ENCODE peak calls at places on chromosomes 3 and 15, in four cellular contexts. S is IMR-90, Z is lung, L is caudate nucleus. Q is an unnamed sample.

GRCh38 chr3:52428151-52429005 is 16.5 kb downstream of the SEMA3G start:
- DNase-seq in S (peak; percentile 83), Z (peak; percentile 66), L (no peak), Q (peak; percentile 72)

GRCh38 chr3:90184861-90185260 is 1077.4 kb downstream of the EPHA3 start:
- DNase-seq in S (peak; percentile 8), Z (no peak), L (no peak), Q (no peak)

GRCh38 chr15:93467327-93467726 is 378.3 kb upstream of the RGMA start:
- DNase-seq in S (no peak), Z (peak; percentile 49), L (no peak), Q (peak; percentile 17)

GRCh38 chr15:62625421-62626033 is 417.0 kb upstream of the TPM1 start:
- DNase-seq in S (peak; percentile 32), Z (no peak), L (no peak), Q (no peak)

GRCh38 chr3:23567917-23568316 is 237.8 kb upstream of the UBE2E1 start:
- DNase-seq in S (peak; percentile 95), Z (no peak), L (peak; percentile 3), Q (no peak)

GRCh38 chr3:56188201-56188600 is 280.1 kb downstream of the ERC2 start:
- DNase-seq in S (no peak), Z (no peak), L (no peak), Q (no peak)

GRCh38 chr3:145943994-145944393 is 217.0 kb downstream of the PLOD2 start:
- DNase-seq in S (no peak), Z (no peak), L (no peak), Q (no peak)

GRCh38 chr3:14605070-14605469 is 46.5 kb upstream of the CCDC174 start:
- DNase-seq in S (peak; percentile 51), Z (no peak), L (no peak), Q (no peak)

GRCh38 chr3:183825380-183826161 is at the start of gene MAP6D1:
- DNase-seq in S (peak; percentile 46), Z (no peak), L (peak; percentile 84), Q (peak; percentile 40)

GRCh38 chr3:63973406-63973805 is 49.9 kb downstream of the PSMD6 start:
- DNase-seq in S (no peak), Z (no peak), L (no peak), Q (no peak)

GRCh38 chr3:102745881-102746280 is 311.1 kb downstream of the ZPLD1 start:
- DNase-seq in S (no peak), Z (no peak), L (no peak), Q (no peak)

GRCh38 chr15:48352474-48353072 is 21.3 kb downstream of the DUT start:
- DNase-seq in S (peak; percentile 69), Z (peak; percentile 46), L (peak; percentile 0), Q (peak; percentile 60)

GRCh38 chr15:67307156-67307555 is 52.6 kb downstream of the IQCH start:
- DNase-seq in S (peak; percentile 63), Z (no peak), L (no peak), Q (no peak)

GRCh38 chr3:67920969-67921368 is 266.6 kb upstream of the SUCLG2 start:
- DNase-seq in S (no peak), Z (no peak), L (no peak), Q (no peak)

GRCh38 chr3:188553569-188553968 is 399.6 kb downstream of the LPP start:
- DNase-seq in S (no peak), Z (no peak), L (no peak), Q (no peak)

GRCh38 chr15:52233405-52233804 is 42.2 kb upstream of the GNB5 start:
- DNase-seq in S (peak; percentile 12), Z (no peak), L (no peak), Q (no peak)

GRCh38 chr3:193857996-193858395 is 265.0 kb downstream of the OPA1 start:
- DNase-seq in S (peak; percentile 89), Z (peak; percentile 58), L (no peak), Q (peak; percentile 61)

GRCh38 chr3:142088522-142088921 is 60.8 kb downstream of the TFDP2 start:
- DNase-seq in S (no peak), Z (no peak), L (no peak), Q (peak; percentile 9)

GRCh38 chr3:190044142-190044541 is 76.6 kb downstream of the P3H2 start:
- DNase-seq in S (peak; percentile 74), Z (no peak), L (no peak), Q (no peak)

GRCh38 chr3:30659270-30660127 is 53.1 kb downstream of the TGFBR2 start:
- DNase-seq in S (peak; percentile 97), Z (no peak), L (no peak), Q (no peak)

GRCh38 chr3:68972358-68972979 is 40.1 kb upstream of the TAFA4 start:
- DNase-seq in S (peak; percentile 51), Z (no peak), L (peak; percentile 23), Q (peak; percentile 47)

GRCh38 chr15:43376017-43376705 is 5.3 kb downstream of the TUBGCP4 start:
- DNase-seq in S (peak; percentile 39), Z (no peak), L (no peak), Q (peak; percentile 21)

GRCh38 chr3:56974242-56974945 is 86.1 kb upstream of the SPATA12 start:
- DNase-seq in S (no peak), Z (no peak), L (no peak), Q (no peak)

GRCh38 chr15:56468271-56468912 is 3.5 kb upstream of the MNS1 start:
- DNase-seq in S (peak; percentile 9), Z (no peak), L (no peak), Q (no peak)

GRCh38 chr3:46994801-46995731 is 15.6 kb downstream of the NBEAL2 start:
- DNase-seq in S (no peak), Z (no peak), L (no peak), Q (no peak)

GRCh38 chr3:73480187-73480672 is 144.5 kb downstream of the PDZRN3 start:
- DNase-seq in S (no peak), Z (peak; percentile 58), L (no peak), Q (peak; percentile 76)

DNA sequence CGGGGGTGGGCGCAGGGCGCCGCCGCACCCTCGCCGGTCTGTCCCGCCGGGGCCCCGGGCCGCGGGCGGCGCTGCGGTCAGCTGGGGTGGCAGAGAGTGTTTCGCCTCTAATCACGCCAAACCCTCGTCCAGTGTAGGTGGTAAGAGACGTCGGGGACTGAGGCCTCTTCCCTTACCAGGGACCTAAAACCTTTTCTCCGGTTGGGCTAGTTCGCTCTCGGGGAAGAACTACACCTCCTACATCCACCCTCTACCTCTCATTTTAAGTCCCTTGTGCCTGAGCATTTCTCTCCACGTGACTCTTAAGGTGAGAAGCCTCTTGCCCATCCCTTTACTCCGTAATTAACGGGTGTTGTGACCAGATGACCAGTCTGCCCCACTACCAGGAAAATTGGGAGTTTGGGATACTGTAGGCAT is 517 bp downstream of the TMEM42 start:
- DNase-seq in S (peak; percentile 19), Z (no peak), L (no peak), Q (peak; percentile 25)
- H3K27ac ChIP-seq in S (peak overlapping the region; percentile 65), Z (peak overlapping the region; percentile 79), L (peak overlapping the region; percentile 42), Q (peak overlapping the region; percentile 75)

GRCh38 chr3:94064243-94064642 is 1.4 kb downstream of the NSUN3 start:
- DNase-seq in S (no peak), Z (no peak), L (no peak), Q (no peak)
- H3K27ac ChIP-seq in S (no peak overlapping the region), Z (no peak overlapping the region), L (no peak overlapping the region), Q (no peak overlapping the region)

GRCh38 chr15:69532066-69532465 is 79.4 kb downstream of the RPLP1 start:
- DNase-seq in S (no peak), Z (no peak), L (no peak), Q (no peak)
- H3K27ac ChIP-seq in S (no peak overlapping the region), Z (no peak overlapping the region), L (peak overlapping the region; percentile 11), Q (no peak overlapping the region)

DNA sequence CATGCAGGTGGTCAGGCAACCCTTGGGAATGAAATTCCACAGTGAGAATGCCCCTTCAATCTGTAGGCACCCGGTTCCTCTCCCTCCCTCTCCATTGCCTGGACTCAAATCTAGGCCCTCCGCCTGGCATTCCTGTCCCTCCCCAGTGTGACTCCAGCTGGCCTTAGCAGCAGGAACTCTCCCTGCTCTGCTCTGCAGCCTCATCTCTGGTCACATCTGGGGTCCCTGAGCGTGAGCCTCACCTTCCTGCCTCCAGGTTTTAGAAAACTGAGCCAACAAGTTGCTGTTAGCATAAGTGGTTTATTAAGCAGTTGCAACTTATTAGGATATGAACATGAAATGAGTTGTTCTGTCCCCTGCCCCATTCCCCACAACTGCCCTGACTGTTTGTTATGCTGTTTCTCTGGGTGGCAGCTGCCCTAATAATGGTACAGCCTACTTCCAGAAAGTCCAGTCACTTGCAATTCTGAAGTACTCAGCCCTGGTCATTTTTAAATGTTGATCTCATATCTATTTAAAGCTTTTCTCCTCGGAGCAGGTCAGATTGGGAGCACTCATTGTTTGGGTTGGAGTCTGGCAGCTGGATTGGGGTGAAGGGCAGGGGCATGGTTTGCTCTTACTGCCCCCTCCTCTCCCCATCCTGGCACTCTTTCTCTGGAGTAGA is 63.0 kb upstream of the ANKRD34C start:
- DNase-seq in S (no peak), Z (no peak), L (no peak), Q (no peak)
- H3K27ac ChIP-seq in S (no peak overlapping the region), Z (no peak overlapping the region), L (no peak overlapping the region), Q (no peak overlapping the region)

GRCh38 chr15:57505949-57506391 is 85.7 kb upstream of the MYZAP start:
- DNase-seq in S (no peak), Z (peak; percentile 82), L (no peak), Q (peak; percentile 93)

GRCh38 chr15:57504599-57504940 is 87.1 kb upstream of the MYZAP start:
- DNase-seq in S (no peak), Z (no peak), L (no peak), Q (no peak)

GRCh38 chr15:57507111-57507510 is 84.6 kb upstream of the MYZAP start:
- DNase-seq in S (no peak), Z (no peak), L (no peak), Q (no peak)

GRCh38 chr15:57505056-57505713 is 86.5 kb upstream of the MYZAP start:
- DNase-seq in S (no peak), Z (no peak), L (no peak), Q (peak; percentile 25)

DNA sequence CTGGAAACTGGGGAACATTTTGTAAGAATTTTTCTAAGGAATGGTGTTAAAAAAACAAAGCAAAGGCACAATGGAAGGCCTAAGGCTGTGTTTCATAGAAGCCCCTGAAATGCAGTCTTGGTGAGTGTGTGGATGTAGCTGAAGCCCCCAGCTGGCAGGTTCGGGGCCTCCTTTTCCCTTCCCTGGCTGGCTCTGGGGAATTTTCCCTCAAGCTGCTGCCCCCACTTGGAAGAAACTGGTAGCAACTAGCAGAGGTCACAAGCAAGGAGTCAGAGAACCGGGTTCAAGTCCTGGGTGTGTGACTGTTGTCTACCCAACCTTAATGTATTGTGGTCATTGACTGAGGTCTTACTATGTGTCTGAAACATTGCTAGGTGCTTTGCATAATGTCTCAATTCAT is 85.3 kb upstream of the MYZAP start:
- DNase-seq in S (no peak), Z (no peak), L (no peak), Q (no peak)
- H3K27ac ChIP-seq in S (no peak overlapping the region), Z (peak overlapping the region; percentile 93), L (peak overlapping the region; percentile 53), Q (peak overlapping the region; percentile 99)

DNA sequence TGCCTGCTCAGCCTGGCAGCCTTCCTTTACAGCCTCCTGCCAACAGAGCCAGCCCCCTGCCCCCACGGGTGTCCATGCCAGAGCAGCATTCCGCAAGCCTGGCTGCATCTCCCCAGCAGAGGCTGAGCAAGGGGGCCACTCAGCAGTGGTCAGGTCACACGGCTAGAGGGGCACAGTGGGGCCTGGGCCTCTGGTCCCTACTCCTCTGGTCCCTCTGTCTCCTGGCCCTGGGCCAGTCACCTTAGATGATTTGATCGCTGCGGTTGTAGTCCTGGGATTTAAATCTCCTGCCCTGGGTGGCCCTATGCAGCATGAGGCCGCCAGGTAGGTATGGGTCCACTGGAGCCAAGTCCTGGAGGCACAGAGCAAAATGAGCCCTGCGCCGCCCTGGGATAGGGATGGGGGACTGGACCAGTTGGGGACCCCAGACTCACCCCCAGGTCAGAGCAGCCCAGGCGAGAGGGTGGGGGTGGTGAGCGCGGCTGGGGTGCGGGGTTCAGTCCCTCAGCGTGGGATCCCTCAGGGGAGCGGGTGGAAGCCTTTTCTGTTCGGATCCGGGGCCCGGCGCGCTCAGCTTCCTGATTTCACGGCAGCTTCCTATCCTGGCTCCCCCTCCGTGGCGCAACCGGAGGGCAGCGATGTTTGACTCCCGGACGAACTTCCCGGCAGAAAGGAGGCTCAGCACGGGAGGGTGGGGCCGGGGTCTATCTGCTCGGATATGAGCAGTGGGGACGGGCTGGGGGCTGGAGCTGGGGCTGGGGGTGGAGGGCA is at the start of gene ZBTB47:
- DNase-seq in S (no peak), Z (peak; percentile 70), L (no peak), Q (peak; percentile 78)
- H3K27ac ChIP-seq in S (peak within 1 kb of the TSS; percentile 87), Z (peak within 1 kb of the TSS; percentile 90), L (peak within 1 kb of the TSS; percentile 98), Q (peak within 1 kb of the TSS; percentile 92)